ENCODE peak calls at places on chromosomes 6 and 20, in six cellular contexts. I, S, L, R, Q and B are unnamed samples.

GRCh38 chr6:958531-958930 is 265.6 kb upstream of the EXOC2 start:
- DNase-seq in I (peak), S (no peak), L (no peak), R (no peak), Q (no peak), B (no peak)

GRCh38 chr6:39684790-39685485 is 40.3 kb downstream of the KIF6 start:
- DNase-seq in I (no peak), S (no peak), L (no peak), R (no peak), Q (peak), B (no peak)

GRCh38 chr6:126039284-126039683 is 52.9 kb downstream of the TRMT11 start:
- DNase-seq in I (peak), S (no peak), L (no peak), R (no peak), Q (no peak), B (no peak)

GRCh38 chr6:101089640-101090039 is 208.5 kb upstream of the ASCC3 start:
- DNase-seq in I (no peak), S (no peak), L (no peak), R (no peak), Q (no peak), B (no peak)

GRCh38 chr6:56730663-56731529 is 88.2 kb upstream of the DST start:
- DNase-seq in I (peak), S (no peak), L (no peak), R (no peak), Q (no peak), B (no peak)

GRCh38 chr6:144330588-144330987 is 45.5 kb downstream of the UTRN start:
- DNase-seq in I (no peak), S (no peak), L (no peak), R (peak), Q (peak), B (no peak)

GRCh38 chr20:19967441-19967840 is 49.7 kb upstream of the NAA20 start:
- DNase-seq in I (no peak), S (no peak), L (no peak), R (no peak), Q (no peak), B (no peak)

GRCh38 chr6:15400572-15401004 is 154.7 kb downstream of the JARID2 start:
- DNase-seq in I (no peak), S (peak), L (peak), R (peak), Q (peak), B (no peak)

GRCh38 chr6:149065658-149066556 is 251.6 kb upstream of the TAB2 start:
- DNase-seq in I (no peak), S (peak), L (peak), R (no peak), Q (no peak), B (no peak)

GRCh38 chr20:45433316-45433715 is 17.4 kb downstream of the PIGT start:
- DNase-seq in I (peak), S (peak), L (no peak), R (no peak), Q (no peak), B (no peak)

GRCh38 chr20:64092258-64093012 is 8.2 kb upstream of the LKAAEAR1 start:
- DNase-seq in I (no peak), S (peak), L (no peak), R (no peak), Q (no peak), B (no peak)

GRCh38 chr6:33665957-33666356 is 44.8 kb downstream of the ITPR3 start:
- DNase-seq in I (no peak), S (no peak), L (no peak), R (no peak), Q (no peak), B (no peak)

GRCh38 chr6:33663028-33663427 is 41.9 kb downstream of the ITPR3 start:
- DNase-seq in I (no peak), S (no peak), L (no peak), R (no peak), Q (no peak), B (no peak)

GRCh38 chr6:33663727-33664449 is 42.8 kb downstream of the ITPR3 start:
- DNase-seq in I (no peak), S (no peak), L (no peak), R (no peak), Q (no peak), B (no peak)

GRCh38 chr6:33662318-33662717 is 41.2 kb downstream of the ITPR3 start:
- DNase-seq in I (no peak), S (no peak), L (peak), R (no peak), Q (no peak), B (no peak)

GRCh38 chr6:33664506-33665057 is 43.5 kb downstream of the ITPR3 start:
- DNase-seq in I (no peak), S (no peak), L (no peak), R (no peak), Q (no peak), B (peak)
- TF ChIP-seq CTCF in I (no peak), S (no peak), L (no peak), R (no peak), Q (no peak), B (no peak)

GRCh38 chr6:18122128-18123093 is at the start of gene NHLRC1:
- DNase-seq in I (peak), S (peak), L (peak), R (peak), Q (peak), B (peak)
- TF ChIP-seq CTCF in I (peak), S (peak), L (peak), R (peak), Q (peak), B (peak)

DNA sequence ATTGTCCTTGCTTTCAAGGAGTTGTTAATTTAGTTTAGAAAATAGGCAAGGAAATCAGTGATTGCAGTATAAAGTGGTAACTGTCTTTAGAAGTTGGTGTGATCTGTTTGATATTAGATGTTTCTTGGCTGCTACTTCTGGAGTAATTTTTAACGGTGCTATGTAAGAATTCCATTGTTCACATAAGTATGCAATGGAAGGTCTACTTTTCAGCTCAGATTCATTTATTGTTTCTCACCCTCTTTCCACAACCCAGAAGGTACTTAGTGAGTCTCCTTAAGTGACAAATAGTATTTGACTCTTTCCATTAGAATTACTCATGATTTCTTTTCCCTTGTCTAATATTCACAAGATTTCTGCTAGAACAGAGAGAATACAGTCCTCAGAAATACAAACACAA is 554.2 kb downstream of the CD109 start:
- DNase-seq in I (no peak), S (no peak), L (no peak), R (no peak), Q (no peak), B (no peak)
- TF ChIP-seq CTCF in I (no peak), S (no peak), L (no peak), R (no peak), Q (no peak), B (no peak)

GRCh38 chr20:44211177-44212039 is 837 bp upstream of the OSER1 start:
- DNase-seq in I (peak), S (peak), L (peak), R (no peak), Q (peak), B (no peak)
- TF ChIP-seq CTCF in I (no peak), S (no peak), L (no peak), R (no peak), Q (no peak), B (peak)

GRCh38 chr20:15579703-15580102 is 993.5 kb downstream of the KIF16B start:
- DNase-seq in I (no peak), S (no peak), L (no peak), R (no peak), Q (no peak), B (no peak)

GRCh38 chr20:15582146-15582776 is 991.0 kb downstream of the KIF16B start:
- DNase-seq in I (no peak), S (no peak), L (no peak), R (no peak), Q (no peak), B (no peak)

DNA sequence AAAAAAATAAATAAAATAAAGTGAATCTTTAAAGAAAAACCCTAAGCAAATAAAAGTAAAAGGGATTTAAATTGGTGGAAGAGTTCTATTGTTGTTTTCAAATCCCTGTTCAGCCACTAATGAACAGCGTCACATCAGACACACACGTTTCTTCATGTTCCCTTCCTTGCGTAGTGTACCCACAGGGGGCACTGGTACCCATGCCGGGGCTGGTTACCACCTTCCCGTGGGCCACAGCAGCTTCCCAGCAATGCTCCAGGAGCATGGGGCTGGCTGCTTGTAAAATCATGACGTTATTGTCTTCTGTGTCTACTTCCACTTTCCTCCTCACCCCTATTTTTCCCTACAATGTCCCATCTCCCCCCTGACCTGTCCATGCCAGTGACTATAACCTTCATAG is 988.7 kb downstream of the KIF16B start:
- DNase-seq in I (no peak), S (no peak), L (no peak), R (no peak), Q (no peak), B (no peak)
- TF ChIP-seq CTCF in I (peak), S (no peak), L (no peak), R (no peak), Q (no peak), B (peak)

DNA sequence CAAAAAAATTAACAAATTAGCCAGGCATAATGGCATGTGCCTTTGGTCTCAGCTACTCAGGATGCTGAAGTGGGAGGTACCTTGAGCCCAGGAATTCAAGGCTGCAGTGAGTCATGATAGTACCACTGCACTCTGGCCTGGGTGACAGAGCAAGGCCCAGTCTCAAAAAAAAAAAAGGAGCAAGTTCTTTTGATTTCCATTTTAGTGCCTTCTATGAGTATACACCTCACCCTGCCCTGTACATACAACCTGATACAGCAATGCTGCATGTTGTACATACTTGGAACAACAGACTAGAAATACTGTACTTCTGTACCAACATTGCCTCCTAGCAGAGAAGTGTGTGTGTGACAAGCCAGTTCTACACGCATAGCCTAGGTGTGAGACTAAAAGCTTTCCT is 97.3 kb upstream of the CARMIL1 start:
- DNase-seq in I (peak), S (no peak), L (no peak), R (no peak), Q (no peak), B (no peak)
- TF ChIP-seq CTCF in I (no peak), S (no peak), L (no peak), R (no peak), Q (no peak), B (peak)

DNA sequence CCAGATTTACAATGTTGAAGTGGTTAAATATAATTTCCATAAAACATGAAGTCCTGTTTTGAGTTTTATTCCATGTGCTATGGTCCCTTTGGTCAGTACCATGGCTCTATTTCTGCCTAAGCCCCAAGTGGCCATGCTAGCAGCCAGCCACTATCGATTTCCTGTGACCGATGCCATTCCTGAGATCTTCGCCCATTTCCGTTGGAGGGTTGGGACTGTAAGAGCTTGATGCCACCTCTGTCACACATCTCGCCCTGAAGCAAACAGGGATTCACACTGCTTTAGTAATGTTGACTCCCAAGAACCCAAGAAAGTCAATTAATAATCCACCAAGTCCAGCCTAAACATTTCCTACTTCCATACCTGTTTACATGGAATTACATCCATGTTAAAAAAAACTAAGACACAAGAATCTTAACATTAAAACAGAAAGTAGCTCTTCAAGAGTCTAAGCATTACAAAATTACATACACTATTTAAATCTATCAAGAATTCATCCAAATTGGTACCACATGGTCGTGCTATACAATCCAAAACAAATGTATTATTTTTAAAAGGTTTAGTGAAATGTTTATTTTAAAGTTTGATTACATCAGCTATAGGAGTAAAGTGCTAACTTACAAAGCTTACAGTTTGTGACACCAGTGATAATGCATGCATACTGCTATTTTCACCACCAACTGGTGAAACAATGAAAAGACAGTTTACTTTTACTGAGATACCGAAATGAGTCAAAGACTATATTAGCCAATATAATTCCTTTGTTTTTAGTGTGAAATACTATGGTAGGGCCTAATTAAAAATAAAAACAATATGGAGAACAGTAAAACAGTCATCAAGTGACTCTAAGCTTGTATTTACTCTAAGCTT is 2.5 kb downstream of the RBM39 start:
- DNase-seq in I (peak), S (no peak), L (no peak), R (no peak), Q (no peak), B (no peak)
- TF ChIP-seq CTCF in I (peak), S (peak), L (no peak), R (no peak), Q (no peak), B (peak)

GRCh38 chr20:2713285-2713684 is 20.7 kb downstream of the EBF4 start:
- DNase-seq in I (no peak), S (no peak), L (no peak), R (no peak), Q (no peak), B (no peak)
- TF ChIP-seq CTCF in I (peak), S (no peak), L (peak), R (no peak), Q (no peak), B (peak)

GRCh38 chr6:24385536-24386269 is 17.0 kb upstream of the MRS2 start:
- DNase-seq in I (no peak), S (no peak), L (no peak), R (no peak), Q (no peak), B (no peak)
- TF ChIP-seq CTCF in I (no peak), S (no peak), L (no peak), R (no peak), Q (no peak), B (no peak)

GRCh38 chr6:82178084-82178758 is 69.3 kb downstream of the IBTK start:
- DNase-seq in I (peak), S (no peak), L (no peak), R (no peak), Q (no peak), B (no peak)
- TF ChIP-seq CTCF in I (peak), S (peak), L (peak), R (no peak), Q (no peak), B (peak)